ENCODE peak calls at places on chromosomes 16 and 17, in four cellular contexts. C is GM12878, T is small intestine, M is fibroblast of lung. F is an unnamed sample.

GRCh38 chr17:27458524-27458908 is 2.3 kb downstream of the KSR1 start:
- DNase-seq in T (no peak), C (no peak), M (no peak), F (no peak)

GRCh38 chr16:72362476-72362875 is 190.5 kb upstream of the PMFBP1 start:
- DNase-seq in C (no peak), T (no peak), M (no peak), F (no peak)

GRCh38 chr17:17063546-17064122 is 21.4 kb downstream of the MPRIP start:
- DNase-seq in M (peak; percentile 43), C (no peak), T (peak; percentile 77), F (no peak)

GRCh38 chr16:75868636-75869389 is 142.5 kb upstream of the CPHXL start:
- DNase-seq in T (no peak), M (no peak), C (no peak), F (no peak)

GRCh38 chr17:46020023-46020735 is 21.1 kb downstream of the STH start:
- DNase-seq in C (peak; percentile 39), M (no peak), T (peak; percentile 14), F (no peak)

GRCh38 chr17:327296-327695 is 25.3 kb downstream of the RPH3AL start:
- DNase-seq in C (no peak), T (no peak), M (no peak), F (no peak)

GRCh38 chr17:82937411-82938371 is 97.9 kb upstream of the ZNF750 start:
- DNase-seq in M (no peak), T (no peak), C (no peak), F (no peak)

GRCh38 chr17:34254651-34255380 is at the start of gene CCL2:
- DNase-seq in T (peak; percentile 21), M (peak; percentile 66), C (no peak), F (no peak)

GRCh38 chr17:31067699-31068184 is 27.0 kb upstream of the NF1 start:
- DNase-seq in T (peak; percentile 93), M (peak; percentile 92), C (no peak), F (peak; percentile 57)

GRCh38 chr17:6104956-6105355 is 34.8 kb downstream of the WSCD1 start:
- DNase-seq in T (peak; percentile 52), C (no peak), M (no peak), F (no peak)

GRCh38 chr16:27685802-27686201 is 135.9 kb downstream of the KATNIP start:
- DNase-seq in C (no peak), M (peak; percentile 74), T (no peak), F (no peak)

GRCh38 chr17:17900615-17901520 is 64.1 kb upstream of the SREBF1 start:
- DNase-seq in M (peak; percentile 99), C (no peak), T (peak; percentile 83), F (peak; percentile 98)

GRCh38 chr17:61574542-61575351 is 16.3 kb downstream of the NACA2 start:
- DNase-seq in M (peak; percentile 76), T (peak; percentile 46), C (no peak), F (no peak)

GRCh38 chr17:17516941-17517720 is 20.9 kb upstream of the RASD1 start:
- DNase-seq in T (no peak), M (no peak), C (no peak), F (no peak)

GRCh38 chr17:70091005-70091568 is 16.1 kb downstream of the KCNJ16 start:
- DNase-seq in C (no peak), T (no peak), M (no peak), F (no peak)

GRCh38 chr17:29016635-29017034 is 10.8 kb upstream of the SEZ6 start:
- DNase-seq in T (no peak), C (no peak), M (no peak), F (no peak)

GRCh38 chr16:1428511-1428910 is 2.4 kb upstream of the PERCC1 start:
- DNase-seq in T (no peak), C (no peak), M (no peak), F (no peak)

GRCh38 chr17:80284631-80285030 is 24.0 kb downstream of the RNF213 start:
- DNase-seq in C (no peak), T (no peak), M (no peak), F (no peak)

DNA sequence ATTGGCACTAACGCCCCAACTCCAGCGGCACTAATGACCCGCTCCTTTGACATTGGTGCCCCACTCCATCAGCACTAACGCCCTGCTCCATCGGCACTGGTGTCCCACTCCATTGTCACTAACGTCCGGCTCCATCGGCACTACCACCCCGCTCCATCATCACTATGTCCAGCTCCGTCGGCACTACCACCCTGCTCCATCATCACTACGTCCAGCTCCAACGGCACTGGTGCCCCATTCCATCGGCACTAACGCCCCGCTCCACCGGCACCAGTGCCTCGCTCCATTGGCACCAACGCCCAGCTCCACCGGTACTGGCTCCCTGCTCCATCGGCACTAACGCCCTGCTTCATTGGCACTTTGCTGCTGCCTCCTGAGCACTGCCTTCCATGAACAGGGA is 7.5 kb downstream of the ZNF213 start:
- DNase-seq in C (no peak), M (no peak), T (no peak), F (no peak)
- H3K27me3 ChIP-seq in C (no peaks in the 10 kb centered on the region), M (no peaks in the 10 kb centered on the region), T (no peaks in the 10 kb centered on the region), F (no peaks in the 10 kb centered on the region)

DNA sequence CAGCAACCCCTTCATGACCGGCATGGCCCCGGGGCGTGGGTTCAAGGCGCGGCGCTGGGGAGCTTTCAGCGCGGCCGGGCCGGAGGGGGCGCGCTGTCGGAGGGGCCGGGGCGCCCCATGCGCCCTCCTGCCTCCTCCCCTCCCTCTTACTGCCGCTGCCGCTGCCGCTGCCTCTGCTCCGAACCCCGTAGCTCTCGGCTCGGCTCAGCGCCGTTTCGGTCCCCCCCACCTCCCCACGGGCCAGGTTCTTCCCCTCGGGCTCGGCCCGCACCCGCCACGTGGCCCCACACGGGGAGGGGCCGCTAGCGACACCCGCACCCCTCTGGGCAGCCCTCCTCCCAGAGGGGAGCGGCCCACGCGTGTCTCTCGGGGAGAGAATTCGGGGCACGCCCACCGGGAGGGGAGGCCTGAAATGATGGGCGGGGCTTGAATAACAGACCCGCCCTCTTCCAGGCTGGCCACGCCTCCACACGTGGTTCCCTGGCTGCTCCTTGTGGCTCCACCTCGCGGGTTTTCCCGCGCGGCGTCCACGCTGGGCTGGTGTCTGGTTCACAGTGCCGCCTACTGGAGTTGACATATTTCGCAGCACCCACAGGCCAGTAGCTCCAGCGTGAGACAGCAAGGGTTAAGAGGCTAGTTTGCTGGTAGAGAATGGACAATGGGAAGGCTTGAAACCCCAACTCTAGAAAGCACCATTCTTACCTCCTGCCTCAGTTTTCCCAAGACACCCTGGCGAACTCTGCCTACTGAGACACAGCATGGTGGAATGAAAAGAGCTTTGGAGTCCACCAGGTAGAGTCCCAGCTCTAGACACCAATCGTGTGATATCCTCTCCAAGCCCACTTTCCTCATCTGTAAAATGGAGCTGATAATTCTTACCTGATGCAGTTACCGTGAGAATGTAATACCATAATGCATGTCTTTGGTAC is at the start of gene KCNH4:
- DNase-seq in C (peak; percentile 58), T (peak; percentile 69), M (peak; percentile 70), F (no peak)
- H3K27me3 ChIP-seq in C (no peaks in the 10 kb centered on the region), T (no peaks in the 10 kb centered on the region), M (peaks cover 25% of the 10 kb centered on the region), F (peaks cover 25% of the 10 kb centered on the region)

DNA sequence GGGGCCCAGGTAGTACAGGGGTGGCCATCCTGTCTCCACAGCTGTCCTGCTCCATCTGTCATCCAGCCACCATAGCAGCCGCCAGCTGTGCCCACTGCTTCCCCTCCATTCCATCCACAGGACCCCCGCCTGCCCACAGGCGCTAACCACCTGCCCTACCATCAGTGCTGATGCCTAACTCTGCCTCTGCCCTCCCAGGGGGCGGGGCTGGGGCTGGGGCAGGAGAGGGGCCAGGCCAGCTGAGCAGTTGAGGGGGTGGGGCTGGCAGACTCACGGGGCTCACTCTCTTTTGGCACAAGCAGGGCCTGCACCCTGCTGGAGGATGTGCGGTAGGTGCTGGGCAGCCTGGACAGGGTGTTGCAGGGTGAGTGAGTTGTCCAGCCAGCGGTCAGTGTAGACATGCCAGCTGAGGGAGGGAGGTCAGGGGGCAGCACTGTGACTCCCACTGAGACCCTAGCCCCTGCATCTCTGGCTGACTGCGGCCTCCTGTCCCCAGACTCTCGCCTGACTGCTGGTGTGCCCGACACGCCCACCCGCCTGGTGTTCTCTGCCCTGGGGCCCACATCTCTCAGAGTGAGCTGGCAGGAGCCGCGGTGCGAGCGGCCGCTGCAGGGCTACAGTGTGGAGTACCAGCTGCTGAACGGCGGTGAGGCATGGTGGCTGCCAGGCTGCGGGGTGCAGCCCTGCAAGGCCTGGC is 9.6 kb downstream of the GALK1 start:
- DNase-seq in M (no peak), T (no peak), C (no peak), F (no peak)
- H3K27me3 ChIP-seq in M (no peaks in the 10 kb centered on the region), T (no peaks in the 10 kb centered on the region), C (no peaks in the 10 kb centered on the region), F (no peaks in the 10 kb centered on the region)

GRCh38 chr16:88637797-88638196 is 575 bp upstream of the IL17C start:
- DNase-seq in T (no peak), C (no peak), M (no peak), F (no peak)
- H3K27me3 ChIP-seq in T (no peaks in the 10 kb centered on the region), C (peaks cover 18% of the 10 kb centered on the region), M (peaks cover 22% of the 10 kb centered on the region), F (peaks cover 24% of the 10 kb centered on the region)

GRCh38 chr17:48562934-48563333 is 15.2 kb downstream of the HOXB4 start:
- DNase-seq in T (no peak), C (no peak), M (no peak), F (no peak)
- H3K27me3 ChIP-seq in T (no peaks in the 10 kb centered on the region), C (no peaks in the 10 kb centered on the region), M (no peaks in the 10 kb centered on the region), F (peaks cover 61% of the 10 kb centered on the region)

GRCh38 chr16:85998868-85999729 is 100.1 kb downstream of the IRF8 start:
- DNase-seq in C (no peak), M (no peak), T (peak; percentile 25), F (no peak)
- H3K27me3 ChIP-seq in C (no peaks in the 10 kb centered on the region), M (peaks cover 10% of the 10 kb centered on the region), T (no peaks in the 10 kb centered on the region), F (peaks cover 24% of the 10 kb centered on the region)

DNA sequence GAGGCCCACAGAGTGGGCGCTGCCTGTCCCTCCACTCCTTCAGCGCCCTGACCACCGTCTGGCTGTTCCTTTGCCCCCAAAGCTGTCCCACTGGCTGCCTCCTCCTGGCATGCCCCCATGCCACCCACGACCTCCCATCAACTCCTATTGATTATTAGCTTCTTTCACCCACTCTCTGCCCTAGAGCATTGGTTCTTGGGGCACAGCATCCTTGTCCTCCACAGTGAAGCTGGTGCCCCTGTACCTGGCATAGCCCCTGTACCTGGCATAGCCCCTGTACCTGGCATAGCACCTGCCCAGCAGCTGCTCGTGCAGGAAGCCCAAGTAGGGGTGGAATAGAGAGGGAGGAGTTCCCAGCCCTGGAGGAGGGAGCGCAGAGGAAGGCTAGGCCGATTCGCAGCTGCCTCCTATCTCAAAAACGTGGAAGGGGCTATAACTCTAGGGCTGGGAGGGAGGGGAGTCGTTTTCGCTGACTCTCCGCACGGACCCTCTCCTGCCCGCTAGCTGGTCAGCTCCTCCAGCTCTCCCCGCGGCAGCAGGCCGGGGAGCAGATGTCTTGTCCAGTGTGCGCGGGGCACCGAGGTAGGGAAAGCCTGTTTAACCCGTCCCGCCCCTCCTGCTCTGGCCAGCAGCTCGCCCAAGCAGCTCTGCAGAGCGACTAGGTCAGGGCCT is 5.7 kb upstream of the ACTG1 start:
- DNase-seq in C (no peak), T (no peak), M (peak; percentile 31), F (no peak)
- H3K27me3 ChIP-seq in C (no peaks in the 10 kb centered on the region), T (no peaks in the 10 kb centered on the region), M (no peaks in the 10 kb centered on the region), F (no peaks in the 10 kb centered on the region)

F was measured in BJ.